ENCODE peak calls at places on chromosomes 7 and 10, in four cellular contexts. Z is sigmoid colon, M is lower leg skin, K is pancreas. F is an unnamed sample.

GRCh38 chr7:41425926-41426325 is 277.0 kb downstream of the INHBA start:
- DNase-seq in Z (no peak), M (no peak), K (no peak), F (no peak)

GRCh38 chr10:72087392-72087968 is 871 bp downstream of the SPOCK2 start:
- DNase-seq in K (no peak), Z (no peak), M (peak), F (no peak)

GRCh38 chr10:127215882-127216281 is 19.5 kb upstream of the INSYN2A start:
- DNase-seq in Z (no peak), K (no peak), M (no peak), F (no peak)

GRCh38 chr7:135774284-135774683 is 25.7 kb upstream of the FAM180A start:
- DNase-seq in K (peak), M (no peak), Z (no peak), F (no peak)

GRCh38 chr7:5586279-5586962 is 162.8 kb upstream of the TNRC18 start:
- DNase-seq in K (no peak), Z (no peak), M (no peak), F (no peak)

GRCh38 chr10:76456190-76456589 is 1024.8 kb downstream of the LRMDA start:
- DNase-seq in M (no peak), Z (no peak), K (no peak), F (no peak)

GRCh38 chr7:74324499-74325229 is 35.5 kb downstream of the CLIP2 start:
- DNase-seq in M (no peak), K (peak), Z (peak), F (no peak)

GRCh38 chr7:114086906-114087651 is 168.3 kb upstream of the PPP1R3A start:
- DNase-seq in Z (peak), M (peak), K (peak), F (peak)

GRCh38 chr7:23246540-23246939 is at the start of gene GPNMB:
- DNase-seq in K (no peak), Z (peak), M (peak), F (no peak)

GRCh38 chr10:113348694-113349093 is 204.2 kb upstream of the HABP2 start:
- DNase-seq in M (no peak), K (no peak), Z (no peak), F (no peak)

GRCh38 chr10:93512565-93512964 is 16.2 kb downstream of the CEP55 start:
- DNase-seq in M (no peak), Z (no peak), K (no peak), F (no peak)

GRCh38 chr7:134897936-134898335 is 88.4 kb upstream of the AGBL3 start:
- DNase-seq in M (no peak), Z (no peak), K (no peak), F (no peak)

GRCh38 chr7:135729230-135729629 is 1.2 kb upstream of the SLC13A4 start:
- DNase-seq in M (no peak), K (no peak), Z (no peak), F (no peak)

GRCh38 chr7:102106625-102107024 is 180.0 kb upstream of the SH2B2 start:
- DNase-seq in K (no peak), Z (peak), M (no peak), F (no peak)

GRCh38 chr10:126210051-126210651 is 178.1 kb downstream of the ADAM12 start:
- DNase-seq in K (no peak), M (no peak), Z (no peak), F (no peak)

GRCh38 chr7:105210721-105211205 is 178.0 kb downstream of the SRPK2 start:
- DNase-seq in Z (no peak), M (no peak), K (peak), F (no peak)

GRCh38 chr7:125057974-125058373 is 128.3 kb upstream of the POT1 start:
- DNase-seq in K (no peak), M (no peak), Z (no peak), F (no peak)

GRCh38 chr7:92735707-92736106 is 100.7 kb downstream of the CDK6 start:
- DNase-seq in K (no peak), M (no peak), Z (no peak), F (no peak)

GRCh38 chr10:31129261-31129660 is 97.6 kb upstream of the ZNF438 start:
- DNase-seq in Z (peak), M (no peak), K (no peak), F (no peak)

GRCh38 chr10:22386396-22386928 is 41.2 kb downstream of the SPAG6 start:
- DNase-seq in K (no peak), M (no peak), Z (no peak), F (no peak)

GRCh38 chr7:101553018-101553770 is 75.9 kb downstream of the MYL10 start:
- DNase-seq in M (peak), K (no peak), Z (peak), F (no peak)

GRCh38 chr10:28087675-28088351 is 88.9 kb upstream of the ODAD2 start:
- DNase-seq in M (no peak), K (no peak), Z (no peak), F (no peak)

GRCh38 chr7:140983802-140984201 is 30.9 kb downstream of the MRPS33 start:
- DNase-seq in Z (no peak), M (no peak), K (no peak), F (no peak)

GRCh38 chr10:121104476-121105111 is 253.4 kb downstream of the WDR11 start:
- DNase-seq in M (no peak), Z (no peak), K (no peak), F (no peak)

GRCh38 chr10:22986771-22987542 is 59.1 kb downstream of the ARMC3 start:
- DNase-seq in M (no peak), Z (no peak), K (no peak), F (no peak)

GRCh38 chr10:128932071-128932820 is 534.8 kb upstream of the MGMT start:
- DNase-seq in K (no peak), M (peak), Z (no peak), F (peak)

GRCh38 chr7:74544706-74545469 is 91.2 kb downstream of the GTF2IRD1 start:
- DNase-seq in Z (no peak), M (no peak), K (peak), F (peak)

GRCh38 chr7:78197447-78197846 is 398.9 kb downstream of the PHTF2 start:
- DNase-seq in K (no peak), Z (no peak), M (no peak), F (no peak)

GRCh38 chr7:42292991-42293521 is 56.0 kb upstream of the GLI3 start:
- DNase-seq in M (peak), Z (no peak), K (peak), F (no peak)

GRCh38 chr10:19638173-19638872 is 177.9 kb upstream of the PLXDC2 start:
- DNase-seq in Z (no peak), K (no peak), M (no peak), F (no peak)

GRCh38 chr10:101896466-101896865 is 52.9 kb upstream of the KCNIP2 start:
- DNase-seq in Z (no peak), M (no peak), K (no peak), F (no peak)

GRCh38 chr7:102967798-102968197 is 55.0 kb downstream of the LRRC17 start:
- DNase-seq in Z (no peak), M (no peak), K (no peak), F (no peak)

GRCh38 chr10:6563075-6563474 is 17.0 kb downstream of the PRKCQ start:
- DNase-seq in M (no peak), K (no peak), Z (no peak), F (no peak)

GRCh38 chr10:6382081-6382480 is 179.3 kb downstream of the PFKFB3 start:
- DNase-seq in M (no peak), K (no peak), Z (peak), F (no peak)

GRCh38 chr10:13100349-13101294 is 659 bp downstream of the OPTN start:
- DNase-seq in M (peak), K (peak), Z (peak), F (peak)

GRCh38 chr7:21184956-21185355 is 242.9 kb upstream of the SP4 start:
- DNase-seq in Z (no peak), K (no peak), M (no peak), F (no peak)

GRCh38 chr7:120856621-120857352 is 1.2 kb downstream of the TSPAN12 start:
- DNase-seq in K (peak), M (no peak), Z (peak), F (peak)

GRCh38 chr7:27204851-27205322 is 5.0 kb upstream of the HOXA13 start:
- DNase-seq in K (no peak), M (peak), Z (no peak), F (no peak)

GRCh38 chr7:151789380-151789947 is 87.5 kb downstream of the PRKAG2 start:
- DNase-seq in K (no peak), Z (no peak), M (no peak), F (no peak)
- TF ChIP-seq CTCF in K (no peak), Z (no peak), M (no peak), F (no peak)

GRCh38 chr10:73871915-73872710 is 2.2 kb downstream of the CAMK2G start:
- DNase-seq in Z (peak), K (no peak), M (no peak), F (no peak)
- TF ChIP-seq CTCF in Z (peak), K (no peak), M (no peak), F (no peak)

DNA sequence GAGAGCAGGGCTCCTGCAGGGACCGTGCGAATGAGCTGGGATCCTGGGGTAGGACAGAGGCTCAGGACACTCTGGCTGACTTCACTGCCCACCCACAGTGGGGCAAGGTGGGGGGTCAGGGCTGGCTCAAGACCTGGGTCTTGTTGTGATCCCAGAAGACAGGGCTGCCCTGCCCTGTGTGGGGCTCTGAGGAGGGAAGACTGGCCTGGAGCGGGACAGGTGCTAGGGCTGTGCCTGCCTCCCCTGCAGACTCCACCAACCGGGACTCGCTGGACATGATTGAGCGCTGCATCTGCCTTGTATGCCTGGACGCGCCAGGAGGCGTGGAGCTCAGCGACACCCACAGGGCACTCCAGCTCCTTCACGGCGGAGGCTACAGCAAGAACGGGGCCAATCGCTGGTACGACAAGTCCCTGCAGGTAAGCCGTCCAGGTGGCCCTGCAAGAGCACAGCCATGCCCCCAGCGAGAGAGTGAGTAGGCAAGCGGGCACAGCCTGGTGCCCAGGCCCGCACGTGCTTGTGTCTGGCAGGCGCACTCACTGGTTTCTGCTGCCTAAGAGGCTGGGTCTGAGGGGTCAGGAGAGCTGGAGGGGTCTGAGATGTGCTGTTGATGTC is 32.5 kb downstream of the CHAT start:
- DNase-seq in M (peak), Z (no peak), K (no peak), F (no peak)
- TF ChIP-seq CTCF in M (no peak), Z (no peak), K (no peak), F (no peak)

DNA sequence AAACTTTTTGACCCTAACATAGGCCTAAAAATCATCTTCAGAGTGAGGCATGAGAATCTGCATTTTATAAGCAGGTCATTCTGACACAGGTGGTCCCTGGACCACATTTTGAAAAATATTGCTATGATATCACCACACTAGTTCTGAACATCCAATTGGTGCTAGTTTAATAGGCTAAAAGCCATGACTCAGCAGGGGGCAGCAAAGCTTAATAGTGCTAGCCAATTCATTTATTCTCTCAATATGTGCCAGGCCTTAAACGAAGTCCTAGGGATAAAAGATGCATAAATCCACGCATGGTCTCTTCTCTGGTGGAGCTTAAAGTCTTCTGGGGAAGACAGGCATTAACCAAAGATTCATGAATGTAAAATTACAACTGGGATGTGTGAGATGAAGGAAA is 10.2 kb upstream of the SLC25A28 start:
- DNase-seq in M (no peak), Z (no peak), K (peak), F (peak)
- TF ChIP-seq CTCF in M (no peak), Z (no peak), K (peak), F (no peak)

DNA sequence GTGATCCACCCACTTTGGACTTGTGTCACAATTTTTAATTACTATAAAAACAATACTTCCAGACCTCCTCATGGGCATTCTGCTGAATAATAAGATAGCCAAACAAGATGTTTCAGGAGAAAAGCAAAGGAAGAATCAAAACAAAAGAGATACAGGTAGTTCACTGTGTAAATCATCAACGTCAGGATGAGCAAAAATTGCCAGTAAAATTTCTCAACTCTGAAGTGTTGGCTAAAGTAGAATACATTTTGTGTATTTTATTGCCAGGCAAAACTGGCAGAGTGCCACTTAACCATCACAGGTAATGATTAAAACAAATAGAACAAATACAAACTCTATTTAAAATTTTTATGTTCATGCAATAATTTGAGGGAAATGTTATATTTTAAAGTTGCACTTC is 24.8 kb downstream of the ABCB4 start:
- DNase-seq in M (no peak), K (no peak), Z (no peak), F (no peak)
- TF ChIP-seq CTCF in M (no peak), K (no peak), Z (no peak), F (no peak)

GRCh38 chr10:124520553-124521428 is 59.2 kb downstream of the LHPP start:
- DNase-seq in Z (peak), M (no peak), K (no peak), F (no peak)
- TF ChIP-seq CTCF in Z (no peak), M (no peak), K (no peak), F (no peak)

GRCh38 chr7:112204072-112204775 is 2.0 kb downstream of the DOCK4 start:
- DNase-seq in K (no peak), M (no peak), Z (no peak), F (peak)
- TF ChIP-seq CTCF in K (no peak), M (no peak), Z (no peak), F (no peak)

GRCh38 chr7:128381161-128381821 is 19.8 kb upstream of the PRRT4 start:
- DNase-seq in M (peak), Z (no peak), K (no peak), F (peak)
- TF ChIP-seq CTCF in M (no peak), Z (no peak), K (no peak), F (peak)

F was measured in endothelial cell.